ENCODE peak calls at places on chromosome 13, in six cellular contexts. One of them, this sample, is unnamed.

GRCh38 chr13:24063281-24063851 is 97.2 kb upstream of the SPATA13 start:
- DNase-seq in GOT3: no peak
- DNase-seq in NCI-H524: peak; percentile 77
- DNase-seq in activated CD4-positive, alpha-beta memory T cell treated with anti-CD3 and anti-CD28 coated beads, Interleukin-2, amount 10 ng/mL, durations not matched to agents 7 days and 5 days: no peak
- DNase-seq in AG08395: no peak
- DNase-seq in ecto neural progenitor cell: no peak
- DNase-seq in this sample: no peak

GRCh38 chr13:110528911-110529310 is 32.6 kb downstream of the RAB20 start:
- DNase-seq in GOT3: no peak
- DNase-seq in ecto neural progenitor cell: no peak
- DNase-seq in AG08395: no peak
- DNase-seq in NCI-H524: no peak
- DNase-seq in activated CD4-positive, alpha-beta memory T cell treated with anti-CD3 and anti-CD28 coated beads, Interleukin-2, amount 10 ng/mL, durations not matched to agents 7 days and 5 days: no peak
- DNase-seq in this sample: no peak

GRCh38 chr13:73162912-73163911 is 104.4 kb downstream of the KLF5 start:
- DNase-seq in GOT3: no peak
- DNase-seq in activated CD4-positive, alpha-beta memory T cell treated with anti-CD3 and anti-CD28 coated beads, Interleukin-2, amount 10 ng/mL, durations not matched to agents 7 days and 5 days: no peak
- DNase-seq in ecto neural progenitor cell: no peak
- DNase-seq in NCI-H524: no peak
- DNase-seq in AG08395: no peak
- DNase-seq in this sample: no peak

GRCh38 chr13:71621152-71622124 is 245.6 kb downstream of the DACH1 start:
- DNase-seq in GOT3: no peak
- DNase-seq in NCI-H524: peak; percentile 87
- DNase-seq in activated CD4-positive, alpha-beta memory T cell treated with anti-CD3 and anti-CD28 coated beads, Interleukin-2, amount 10 ng/mL, durations not matched to agents 7 days and 5 days: no peak
- DNase-seq in AG08395: no peak
- DNase-seq in ecto neural progenitor cell: no peak
- DNase-seq in this sample: no peak

GRCh38 chr13:75226755-75227435 is 255.1 kb downstream of the TBC1D4 start:
- DNase-seq in GOT3: no peak
- DNase-seq in AG08395: peak; percentile 84
- DNase-seq in ecto neural progenitor cell: no peak
- DNase-seq in NCI-H524: no peak
- DNase-seq in activated CD4-positive, alpha-beta memory T cell treated with anti-CD3 and anti-CD28 coated beads, Interleukin-2, amount 10 ng/mL, durations not matched to agents 7 days and 5 days: no peak
- DNase-seq in this sample: peak; percentile 77

GRCh38 chr13:51107996-51108395 is 3.1 kb downstream of the C13orf42 start:
- DNase-seq in ecto neural progenitor cell: no peak
- DNase-seq in GOT3: no peak
- DNase-seq in NCI-H524: no peak
- DNase-seq in activated CD4-positive, alpha-beta memory T cell treated with anti-CD3 and anti-CD28 coated beads, Interleukin-2, amount 10 ng/mL, durations not matched to agents 7 days and 5 days: no peak
- DNase-seq in AG08395: no peak
- DNase-seq in this sample: no peak

GRCh38 chr13:107006646-107007045 is 438.7 kb upstream of the ARGLU1 start:
- DNase-seq in AG08395: peak; percentile 50
- DNase-seq in NCI-H524: no peak
- DNase-seq in activated CD4-positive, alpha-beta memory T cell treated with anti-CD3 and anti-CD28 coated beads, Interleukin-2, amount 10 ng/mL, durations not matched to agents 7 days and 5 days: no peak
- DNase-seq in GOT3: no peak
- DNase-seq in ecto neural progenitor cell: no peak
- DNase-seq in this sample: peak; percentile 41

GRCh38 chr13:41917641-41918040 is 43.3 kb downstream of the VWA8 start:
- DNase-seq in GOT3: no peak
- DNase-seq in NCI-H524: no peak
- DNase-seq in AG08395: peak; percentile 47
- DNase-seq in activated CD4-positive, alpha-beta memory T cell treated with anti-CD3 and anti-CD28 coated beads, Interleukin-2, amount 10 ng/mL, durations not matched to agents 7 days and 5 days: no peak
- DNase-seq in ecto neural progenitor cell: no peak
- DNase-seq in this sample: peak; percentile 33